ENCODE peak calls at places on chromosomes 5 and 9, in six cellular contexts. E is OCI-LY7; P is ecto neural progenitor cell; O is activated CD4-positive, CD25-positive, alpha-beta regulatory T cell treated with anti-CD3 and anti-CD28 coated beads, Interleukin-2, amount 50 U/mL, for 72 hours; R is germinal center; L is body of pancreas. V is an unnamed sample.

GRCh38 chr9:35287986-35288515 is 126.2 kb downstream of the UNC13B start:
- DNase-seq in E (no peak), P (no peak), O (no peak), R (no peak), L (no peak), V (no peak)

GRCh38 chr5:68264024-68264956 is 48.7 kb downstream of the PIK3R1 start:
- DNase-seq in E (no peak), P (no peak), O (no peak), R (no peak), L (peak), V (no peak)

GRCh38 chr9:137987244-137988030 is 109.9 kb downstream of the CACNA1B start:
- DNase-seq in E (no peak), P (peak), O (no peak), R (no peak), L (no peak), V (no peak)

GRCh38 chr9:86287013-86287412 is 4.7 kb upstream of the ISCA1 start:
- DNase-seq in E (peak), P (no peak), O (no peak), R (no peak), L (no peak), V (no peak)

GRCh38 chr5:151617383-151617840 is 26.3 kb upstream of the FAT2 start:
- DNase-seq in E (no peak), P (no peak), O (no peak), R (no peak), L (no peak), V (no peak)

GRCh38 chr5:91079037-91079436 is 304.1 kb downstream of the ARRDC3 start:
- DNase-seq in E (no peak), P (no peak), O (no peak), R (no peak), L (no peak), V (no peak)

GRCh38 chr9:75532651-75533050 is 357.8 kb upstream of the PCSK5 start:
- DNase-seq in E (no peak), P (no peak), O (no peak), R (no peak), L (no peak), V (no peak)

GRCh38 chr5:90285581-90285980 is 124.0 kb downstream of the CETN3 start:
- DNase-seq in E (no peak), P (no peak), O (no peak), R (no peak), L (no peak), V (no peak)

GRCh38 chr5:135332519-135333150 is 66.4 kb downstream of the MACROH2A1 start:
- DNase-seq in E (peak), P (no peak), O (no peak), R (peak), L (no peak), V (no peak)

GRCh38 chr9:33718987-33719386 is 76.4 kb upstream of the PRSS3 start:
- DNase-seq in E (no peak), P (no peak), O (no peak), R (no peak), L (peak), V (no peak)

GRCh38 chr5:66057239-66057638 is 86.9 kb upstream of the SREK1 start:
- DNase-seq in E (no peak), P (no peak), O (no peak), R (no peak), L (no peak), V (no peak)

GRCh38 chr9:4299006-4299795 is 667 bp downstream of the GLIS3 start:
- DNase-seq in E (no peak), P (peak), O (peak), R (peak), L (peak), V (no peak)

GRCh38 chr9:111038336-111039202 is at the start of gene LPAR1:
- DNase-seq in E (no peak), P (peak), O (no peak), R (no peak), L (peak), V (no peak)

GRCh38 chr9:108234811-108235210 is 621.0 kb downstream of the ACTL7B start:
- DNase-seq in E (no peak), P (no peak), O (no peak), R (no peak), L (no peak), V (no peak)

GRCh38 chr9:106846847-106847246 is 16.1 kb upstream of the ZNF462 start:
- DNase-seq in E (no peak), P (no peak), O (no peak), R (no peak), L (no peak), V (no peak)

GRCh38 chr5:129063483-129064136 is 30.9 kb upstream of the ISOC1 start:
- DNase-seq in E (no peak), P (no peak), O (no peak), R (no peak), L (no peak), V (no peak)

GRCh38 chr9:137521405-137521985 is 28.7 kb downstream of the PNPLA7 start:
- DNase-seq in E (no peak), P (no peak), O (no peak), R (no peak), L (peak), V (no peak)

GRCh38 chr5:135242496-135243193 is 156.4 kb downstream of the MACROH2A1 start:
- DNase-seq in E (no peak), P (peak), O (no peak), R (no peak), L (no peak), V (no peak)

GRCh38 chr5:124602925-124603650 is 143.4 kb downstream of the ZNF608 start:
- DNase-seq in E (no peak), P (no peak), O (no peak), R (no peak), L (no peak), V (no peak)

GRCh38 chr9:127233582-127234350 is 30.8 kb upstream of the GARNL3 start:
- DNase-seq in E (no peak), P (no peak), O (no peak), R (no peak), L (no peak), V (no peak)

GRCh38 chr5:138018844-138019243 is 14.0 kb downstream of the FAM13B start:
- DNase-seq in E (no peak), P (no peak), O (no peak), R (no peak), L (no peak), V (no peak)

GRCh38 chr5:175842947-175843793 is 28.2 kb upstream of the CPLX2 start:
- DNase-seq in E (no peak), P (peak), O (no peak), R (no peak), L (no peak), V (no peak)

GRCh38 chr5:181176258-181176952 is 28.6 kb downstream of the TRIM7 start:
- DNase-seq in E (no peak), P (no peak), O (no peak), R (no peak), L (no peak), V (no peak)

GRCh38 chr5:36561596-36561995 is 44.8 kb upstream of the SLC1A3 start:
- DNase-seq in E (no peak), P (no peak), O (no peak), R (no peak), L (no peak), V (no peak)

GRCh38 chr5:6484899-6485298 is 36.2 kb downstream of the UBE2QL1 start:
- DNase-seq in E (no peak), P (no peak), O (no peak), R (no peak), L (no peak), V (no peak)

GRCh38 chr9:9133526-9133925 is 1333.9 kb upstream of the DMAC1 start:
- DNase-seq in E (no peak), P (no peak), O (no peak), R (no peak), L (no peak), V (no peak)

GRCh38 chr5:322281-322941 is 897 bp downstream of the AHRR start:
- DNase-seq in E (no peak), P (no peak), O (no peak), R (no peak), L (no peak), V (no peak)

GRCh38 chr9:69421908-69422801 is 97.1 kb downstream of the ENTREP1 start:
- DNase-seq in E (peak), P (peak), O (peak), R (peak), L (peak), V (no peak)

GRCh38 chr9:95087659-95088242 is 229.8 kb downstream of the FANCC start:
- DNase-seq in E (peak), P (no peak), O (no peak), R (no peak), L (peak), V (no peak)

GRCh38 chr9:6827370-6827949 is 69.7 kb downstream of the KDM4C start:
- DNase-seq in E (peak), P (no peak), O (no peak), R (peak), L (peak), V (no peak)

GRCh38 chr9:91223000-91223399 is 138.7 kb downstream of the AUH start:
- DNase-seq in E (no peak), P (no peak), O (no peak), R (no peak), L (no peak), V (no peak)

GRCh38 chr9:95127249-95128176 is 190.0 kb downstream of the FANCC start:
- DNase-seq in E (peak), P (peak), O (peak), R (peak), L (peak), V (peak)

GRCh38 chr5:124700930-124701458 is 45.4 kb downstream of the ZNF608 start:
- DNase-seq in E (no peak), P (no peak), O (no peak), R (no peak), L (no peak), V (no peak)